ENCODE peak calls at places on chromosomes 4 and X, in seven cellular contexts. L is WTC11; F is HFFc6; J is GM04504; Z is NCI-H774; H is germinal center; G is CD4-positive, alpha-beta T cell. Y is an unnamed sample.

GRCh38 chrX:132748268-132748667 is 210.2 kb downstream of the HS6ST2 start:
- DNase-seq in H (no peak), J (no peak), L (no peak), Z (no peak), F (no peak), G (no peak), Y (no peak)

GRCh38 chrX:48897157-48897620 is 379 bp downstream of the TIMM17B start:
- DNase-seq in J (no peak), G (peak), Z (peak), L (peak), H (peak), F (peak), Y (peak)

GRCh38 chrX:30971761-30972603 is 82.9 kb upstream of the TAB3 start:
- DNase-seq in L (peak), H (peak), J (peak), F (peak), Z (no peak), G (no peak), Y (peak)

GRCh38 chrX:23981711-23982110 is 45.3 kb downstream of the KLHL15 start:
- DNase-seq in G (no peak), H (no peak), J (no peak), L (no peak), F (no peak), Z (no peak), Y (peak)

GRCh38 chrX:139544591-139544990 is 14.1 kb downstream of the F9 start:
- DNase-seq in Z (no peak), H (no peak), L (no peak), F (no peak), J (no peak), G (no peak), Y (no peak)

GRCh38 chr4:68369474-68369805 is 19.6 kb upstream of the YTHDC1 start:
- DNase-seq in H (no peak), G (no peak), L (no peak), F (no peak), Z (no peak), J (no peak), Y (no peak)

GRCh38 chrX:111181883-111182400 is 86.0 kb downstream of the PAK3 start:
- DNase-seq in H (no peak), G (no peak), L (no peak), F (no peak), J (no peak), Z (peak), Y (no peak)

GRCh38 chrX:8721536-8721935 is 10.4 kb downstream of the ANOS1 start:
- DNase-seq in L (no peak), Z (no peak), G (no peak), H (no peak), F (no peak), J (no peak), Y (no peak)

GRCh38 chr4:4248036-4248884 is at the start of gene TMEM128:
- DNase-seq in J (peak), Z (peak), G (peak), H (peak), F (peak), L (peak), Y (peak)

GRCh38 chr4:38837849-38838248 is 18.8 kb downstream of the TLR6 start:
- DNase-seq in L (no peak), H (no peak), G (no peak), Z (no peak), J (no peak), F (peak), Y (peak)

GRCh38 chrX:30521440-30522182 is 56.0 kb downstream of the TASL start:
- DNase-seq in J (peak), H (no peak), F (peak), G (no peak), L (no peak), Z (no peak), Y (no peak)

GRCh38 chrX:129754266-129755024 is 15.7 kb downstream of the XPNPEP2 start:
- DNase-seq in G (no peak), Z (peak), J (no peak), L (peak), F (no peak), H (no peak), Y (peak)

GRCh38 chr4:529563-529962 is 30.6 kb downstream of the PIGG start:
- DNase-seq in G (no peak), Z (no peak), J (no peak), L (no peak), F (no peak), H (no peak), Y (no peak)

GRCh38 chr4:74338792-74339333 is 26.1 kb upstream of the EREG start:
- DNase-seq in J (no peak), L (no peak), H (no peak), F (no peak), G (no peak), Z (no peak), Y (no peak)

GRCh38 chr4:62709618-62710252 is 1509.6 kb downstream of the ADGRL3 start:
- DNase-seq in L (no peak), G (no peak), J (no peak), Z (peak), H (no peak), F (no peak), Y (peak)

GRCh38 chr4:6813725-6814124 is 31.2 kb downstream of the KIAA0232 start:
- DNase-seq in F (no peak), L (no peak), H (no peak), Z (no peak), G (no peak), J (no peak), Y (no peak)

GRCh38 chr4:158172558-158173258 is at the start of gene GASK1B:
- DNase-seq in J (no peak), F (peak), H (no peak), G (no peak), L (peak), Z (peak), Y (peak)

GRCh38 chr4:56575820-56576429 is 70.3 kb downstream of the ARL9 start:
- DNase-seq in G (no peak), J (peak), F (peak), Z (no peak), H (peak), L (no peak), Y (peak)

GRCh38 chr4:7049739-7050138 is 6.6 kb downstream of the TADA2B start:
- DNase-seq in L (no peak), H (no peak), Z (no peak), J (no peak), G (no peak), F (no peak), Y (no peak)

GRCh38 chr4:184477201-184477999 is 3.0 kb upstream of the IRF2 start:
- DNase-seq in Z (no peak), J (no peak), G (no peak), H (no peak), F (no peak), L (no peak), Y (no peak)

GRCh38 chr4:5635826-5636196 is 72.5 kb downstream of the EVC2 start:
- DNase-seq in L (no peak), H (no peak), G (no peak), F (peak), Z (no peak), J (no peak), Y (no peak)

GRCh38 chr4:158796370-158797140 is 27.7 kb downstream of the FNIP2 start:
- DNase-seq in H (no peak), F (peak), J (peak), L (no peak), G (no peak), Z (no peak), Y (no peak)

GRCh38 chr4:48767530-48767929 is 12.5 kb downstream of the FRYL start:
- DNase-seq in G (no peak), Z (no peak), J (no peak), L (no peak), H (no peak), F (no peak), Y (no peak)

GRCh38 chrX:136193771-136194170 is 46.4 kb downstream of the FHL1 start:
- DNase-seq in H (no peak), J (no peak), G (no peak), L (no peak), Z (no peak), F (no peak), Y (no peak)

GRCh38 chr4:112775801-112776200 is 138.9 kb downstream of the LARP7 start:
- DNase-seq in Z (no peak), G (no peak), H (no peak), F (no peak), L (no peak), J (no peak), Y (no peak)

GRCh38 chr4:174496631-174497442 is 25.5 kb downstream of the HPGD start:
- DNase-seq in F (no peak), Z (no peak), L (no peak), J (no peak), H (no peak), G (no peak), Y (no peak)

GRCh38 chr4:152708806-152709205 is 29.0 kb upstream of the TMEM154 start:
- DNase-seq in F (no peak), G (no peak), H (no peak), J (no peak), Z (no peak), L (no peak), Y (no peak)

GRCh38 chr4:98864560-98864959 is 64.4 kb downstream of the EIF4E start:
- DNase-seq in L (no peak), F (no peak), J (no peak), H (no peak), G (no peak), Z (no peak), Y (no peak)

GRCh38 chr4:33184684-33185083 is 2464.5 kb downstream of the PCDH7 start:
- DNase-seq in L (no peak), J (no peak), H (no peak), G (no peak), F (no peak), Z (no peak), Y (no peak)

GRCh38 chr4:148831945-148832344 is 389.7 kb upstream of the NR3C2 start:
- DNase-seq in J (peak), L (no peak), H (no peak), Z (no peak), G (no peak), F (peak), Y (no peak)